ENCODE peak calls at places on chromosomes 12 and 14, in eight cellular contexts. One of them, this sample, is unnamed.

GRCh38 chr14:62097072-62097471 is 334.9 kb downstream of the SNAPC1 start:
- DNase-seq in esophagus squamous epithelium: no peak
- DNase-seq in A172: no peak
- DNase-seq in stimulated activated CD4-positive, alpha-beta T cell treated with anti-CD3 and anti-CD28 coated beads, Interleukin-2, amount 100 ng/mL, for 24 hours: no peak
- DNase-seq in non-pigmented ciliary epithelial cell: no peak
- DNase-seq in HEK293T: no peak
- DNase-seq in fibroblast of the aortic adventitia: no peak
- DNase-seq in islet precursor cell: no peak
- DNase-seq in this sample: no peak

GRCh38 chr14:45526715-45527549 is 273.9 kb upstream of the MIS18BP1 start:
- DNase-seq in esophagus squamous epithelium: no peak
- DNase-seq in A172: peak; percentile 19
- DNase-seq in stimulated activated CD4-positive, alpha-beta T cell treated with anti-CD3 and anti-CD28 coated beads, Interleukin-2, amount 100 ng/mL, for 24 hours: peak; percentile 0
- DNase-seq in non-pigmented ciliary epithelial cell: peak; percentile 0
- DNase-seq in HEK293T: peak; percentile 63
- DNase-seq in fibroblast of the aortic adventitia: no peak
- DNase-seq in islet precursor cell: peak; percentile 76
- DNase-seq in this sample: no peak

GRCh38 chr12:112978163-112979081 is at the start of gene OAS2:
- DNase-seq in esophagus squamous epithelium: peak; percentile 34
- DNase-seq in A172: peak; percentile 52
- DNase-seq in stimulated activated CD4-positive, alpha-beta T cell treated with anti-CD3 and anti-CD28 coated beads, Interleukin-2, amount 100 ng/mL, for 24 hours: peak; percentile 75
- DNase-seq in non-pigmented ciliary epithelial cell: peak; percentile 27
- DNase-seq in HEK293T: no peak
- DNase-seq in fibroblast of the aortic adventitia: peak; percentile 83
- DNase-seq in islet precursor cell: peak; percentile 56
- DNase-seq in this sample: peak; percentile 33

GRCh38 chr14:104307627-104308401 is 169.4 kb downstream of the KIF26A start:
- DNase-seq in esophagus squamous epithelium: no peak
- DNase-seq in A172: no peak
- DNase-seq in stimulated activated CD4-positive, alpha-beta T cell treated with anti-CD3 and anti-CD28 coated beads, Interleukin-2, amount 100 ng/mL, for 24 hours: no peak
- DNase-seq in non-pigmented ciliary epithelial cell: no peak
- DNase-seq in HEK293T: no peak
- DNase-seq in fibroblast of the aortic adventitia: no peak
- DNase-seq in islet precursor cell: no peak
- DNase-seq in this sample: no peak

GRCh38 chr12:12661086-12661485 is 34.9 kb downstream of the GPR19 start:
- DNase-seq in esophagus squamous epithelium: no peak
- DNase-seq in A172: no peak
- DNase-seq in stimulated activated CD4-positive, alpha-beta T cell treated with anti-CD3 and anti-CD28 coated beads, Interleukin-2, amount 100 ng/mL, for 24 hours: no peak
- DNase-seq in non-pigmented ciliary epithelial cell: peak; percentile 22
- DNase-seq in HEK293T: no peak
- DNase-seq in fibroblast of the aortic adventitia: peak; percentile 94
- DNase-seq in islet precursor cell: no peak
- DNase-seq in this sample: no peak

GRCh38 chr12:132385923-132386751 is 56.7 kb upstream of the GALNT9 start:
- DNase-seq in esophagus squamous epithelium: no peak
- DNase-seq in A172: no peak
- DNase-seq in stimulated activated CD4-positive, alpha-beta T cell treated with anti-CD3 and anti-CD28 coated beads, Interleukin-2, amount 100 ng/mL, for 24 hours: no peak
- DNase-seq in non-pigmented ciliary epithelial cell: no peak
- DNase-seq in HEK293T: no peak
- DNase-seq in fibroblast of the aortic adventitia: no peak
- DNase-seq in islet precursor cell: no peak
- DNase-seq in this sample: no peak

GRCh38 chr12:47818382-47818700 is 1.4 kb downstream of the HDAC7 start:
- DNase-seq in esophagus squamous epithelium: no peak
- DNase-seq in A172: no peak
- DNase-seq in stimulated activated CD4-positive, alpha-beta T cell treated with anti-CD3 and anti-CD28 coated beads, Interleukin-2, amount 100 ng/mL, for 24 hours: peak; percentile 55
- DNase-seq in non-pigmented ciliary epithelial cell: no peak
- DNase-seq in HEK293T: no peak
- DNase-seq in fibroblast of the aortic adventitia: no peak
- DNase-seq in islet precursor cell: peak; percentile 78
- DNase-seq in this sample: no peak

GRCh38 chr14:76920572-76921175 is 94.5 kb downstream of the LRRC74A start:
- DNase-seq in esophagus squamous epithelium: no peak
- DNase-seq in A172: no peak
- DNase-seq in stimulated activated CD4-positive, alpha-beta T cell treated with anti-CD3 and anti-CD28 coated beads, Interleukin-2, amount 100 ng/mL, for 24 hours: no peak
- DNase-seq in non-pigmented ciliary epithelial cell: no peak
- DNase-seq in HEK293T: no peak
- DNase-seq in fibroblast of the aortic adventitia: no peak
- DNase-seq in islet precursor cell: no peak
- DNase-seq in this sample: no peak

GRCh38 chr14:87992720-87993484 is at the start of gene GALC:
- DNase-seq in esophagus squamous epithelium: peak; percentile 79
- DNase-seq in A172: no peak
- DNase-seq in stimulated activated CD4-positive, alpha-beta T cell treated with anti-CD3 and anti-CD28 coated beads, Interleukin-2, amount 100 ng/mL, for 24 hours: peak; percentile 95
- DNase-seq in non-pigmented ciliary epithelial cell: peak; percentile 37
- DNase-seq in HEK293T: peak; percentile 42
- DNase-seq in fibroblast of the aortic adventitia: peak; percentile 85
- DNase-seq in islet precursor cell: peak; percentile 97
- DNase-seq in this sample: peak; percentile 73

This sample was measured in pulmonary artery endothelial cell.